ENCODE peak calls at places on chromosomes 2 and 18, in nine cellular contexts. O, W, K, H, P, B, F, Q and I are unnamed samples.

GRCh38 chr18:49335677-49336076 is 124.8 kb downstream of the DYM start:
- DNase-seq in K (peak; percentile 25), F (no peak), O (peak; percentile 3), B (no peak), P (peak; percentile 7), H (no peak), W (no peak), Q (no peak), I (peak; percentile 18)

GRCh38 chr18:34659579-34660517 is 50.2 kb upstream of the DTNA start:
- DNase-seq in B (no peak), F (peak; percentile 98), P (peak; percentile 63), Q (peak; percentile 82), O (peak; percentile 84), K (peak; percentile 73), W (peak; percentile 56), H (no peak), I (peak; percentile 74)

GRCh38 chr2:215529271-215529670 is 93.4 kb upstream of the FN1 start:
- DNase-seq in F (peak; percentile 69), W (no peak), O (peak; percentile 89), H (no peak), Q (no peak), P (peak; percentile 54), K (no peak), B (no peak), I (no peak)

GRCh38 chr18:47716632-47717185 is 213.8 kb downstream of the SMAD2 start:
- DNase-seq in B (no peak), P (no peak), F (no peak), H (no peak), Q (no peak), O (no peak), K (no peak), W (no peak), I (no peak)

GRCh38 chr2:127074936-127075335 is 32.0 kb downstream of the BIN1 start:
- DNase-seq in F (no peak), B (no peak), W (no peak), O (no peak), K (no peak), P (no peak), Q (no peak), H (no peak), I (no peak)

GRCh38 chr2:122194546-122194945 is 439.1 kb downstream of the TSN start:
- DNase-seq in P (no peak), Q (no peak), O (no peak), W (no peak), B (no peak), K (no peak), F (no peak), H (no peak), I (no peak)

GRCh38 chr2:10433264-10433947 is 14.7 kb downstream of the ODC1 start:
- DNase-seq in F (no peak), Q (no peak), B (no peak), W (no peak), O (no peak), P (no peak), K (no peak), H (no peak), I (no peak)

GRCh38 chr2:38690499-38691420 is 24.8 kb downstream of the GALM start:
- DNase-seq in F (peak; percentile 87), O (peak; percentile 85), Q (no peak), W (peak; percentile 65), H (peak; percentile 72), P (peak; percentile 88), K (no peak), B (no peak), I (peak; percentile 25)

GRCh38 chr2:74864728-74865722 is 31.1 kb downstream of the HK2 start:
- DNase-seq in F (no peak), B (no peak), Q (no peak), P (no peak), K (peak; percentile 20), H (peak; percentile 43), O (no peak), W (peak; percentile 54), I (peak; percentile 36)

GRCh38 chr18:49892148-49892924 is 79.0 kb upstream of the ACAA2 start:
- DNase-seq in O (peak; percentile 39), B (no peak), P (no peak), Q (no peak), F (peak; percentile 26), K (no peak), H (no peak), W (peak; percentile 44), I (no peak)

GRCh38 chr2:235085476-235085875 is 133.7 kb downstream of the SH3BP4 start:
- DNase-seq in B (no peak), Q (no peak), P (no peak), F (no peak), O (no peak), W (no peak), H (no peak), K (no peak), I (no peak)

GRCh38 chr2:231527955-231528635 is 2.1 kb downstream of the NMUR1 start:
- DNase-seq in H (no peak), B (no peak), Q (no peak), P (no peak), O (no peak), K (no peak), F (no peak), W (no peak), I (no peak)

DNA sequence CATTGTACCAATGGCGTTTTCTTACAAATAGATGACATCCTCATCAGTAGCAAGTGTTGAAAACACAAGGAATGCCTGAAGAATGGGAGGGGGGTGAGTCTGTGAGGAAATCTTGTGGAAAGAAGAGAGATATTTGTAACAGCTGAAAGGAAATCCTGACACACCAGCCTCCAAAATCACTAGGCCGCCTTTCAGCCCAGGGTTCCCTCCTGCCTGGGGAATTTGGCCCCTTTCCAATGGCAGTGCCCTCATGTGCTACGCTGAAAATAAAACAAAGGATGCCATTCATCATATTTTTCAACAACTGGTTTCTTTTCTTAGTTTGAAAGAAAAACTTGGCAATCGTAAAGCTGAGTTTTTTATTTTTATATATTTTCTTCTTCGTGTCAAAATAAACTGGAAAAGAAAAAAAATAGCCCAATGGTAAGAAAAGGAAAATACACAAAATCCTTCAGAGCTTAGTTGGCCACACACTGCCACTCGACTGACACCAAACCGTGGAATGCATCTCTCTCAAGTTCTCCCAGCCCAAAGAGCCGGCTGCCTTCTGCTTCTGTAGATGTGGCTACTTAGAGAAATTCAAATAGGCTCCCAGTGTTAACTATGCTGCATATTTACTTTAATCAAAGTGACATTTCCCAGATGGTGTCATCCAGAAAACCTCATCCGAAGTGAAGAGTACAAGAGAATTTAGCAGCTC is 52.0 kb downstream of the FTCDNL1 start:
- DNase-seq in K (no peak), F (peak; percentile 61), Q (no peak), H (no peak), O (no peak), P (no peak), W (no peak), B (no peak), I (no peak)
- TF ChIP-seq MAX in K (no peak), F (no peak), Q (no peak), H (no peak), O (no peak), P (no peak), W (no peak), B (no peak), I (no peak)

GRCh38 chr18:3554091-3554601 is 104.2 kb downstream of the TGIF1 start:
- DNase-seq in P (no peak), B (no peak), H (no peak), W (no peak), F (no peak), Q (peak; percentile 46), O (peak; percentile 12), K (peak; percentile 55), I (no peak)
- TF ChIP-seq MAX in P (no peak), B (no peak), H (no peak), W (no peak), F (no peak), Q (no peak), O (no peak), K (no peak), I (no peak)

DNA sequence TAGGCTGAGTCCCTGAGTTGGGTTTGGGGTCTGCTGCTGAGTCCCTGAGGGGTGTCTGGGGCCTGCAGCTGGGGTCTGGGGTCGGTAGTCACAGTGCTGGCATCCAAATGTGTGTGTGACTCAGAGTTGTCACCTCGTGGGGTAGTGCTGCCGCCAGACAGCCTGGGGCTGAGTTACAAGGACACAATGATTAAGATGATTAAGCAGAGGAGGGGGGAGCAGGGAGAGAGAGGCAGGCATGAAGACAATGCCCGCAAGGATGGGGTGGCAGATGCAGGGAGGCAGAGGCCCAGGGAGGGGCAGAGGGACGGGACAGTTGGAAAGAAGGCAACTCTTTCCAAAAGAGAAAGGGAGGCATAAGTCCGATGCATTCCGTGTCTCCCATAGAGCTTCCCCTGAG is 120.2 kb downstream of the CELF4 start:
- DNase-seq in W (no peak), O (no peak), F (no peak), Q (no peak), P (no peak), K (no peak), B (no peak), H (no peak), I (no peak)
- TF ChIP-seq MAX in W (no peak), O (no peak), F (no peak), Q (no peak), P (no peak), K (no peak), B (no peak), H (no peak), I (no peak)

GRCh38 chr2:12008425-12009061 is 262.1 kb downstream of the LPIN1 start:
- DNase-seq in H (no peak), K (no peak), F (no peak), P (peak; percentile 29), W (no peak), O (no peak), Q (no peak), B (peak; percentile 79), I (peak; percentile 51)
- TF ChIP-seq MAX in H (no peak), K (no peak), F (no peak), P (no peak), W (no peak), O (no peak), Q (no peak), B (no peak), I (no peak)

DNA sequence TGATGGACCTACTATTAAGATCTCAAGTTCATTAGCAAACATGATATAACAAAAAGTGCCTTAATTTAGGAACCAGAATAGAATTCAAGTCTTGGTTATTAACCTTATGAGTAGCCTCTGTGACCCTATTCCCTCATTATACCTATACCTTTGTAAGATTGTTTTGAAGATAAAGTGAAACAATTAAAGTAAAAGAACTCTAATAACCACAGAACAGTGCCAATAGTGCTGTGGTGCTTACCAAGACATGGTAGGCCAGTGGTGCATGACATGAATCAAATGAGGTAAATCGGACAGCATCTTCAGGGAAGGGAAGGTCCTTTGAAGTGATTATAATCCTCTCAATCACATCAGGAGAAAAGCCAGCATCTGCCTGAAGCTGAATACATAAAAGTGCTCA is 36.4 kb downstream of the METTL4 start:
- DNase-seq in O (no peak), B (no peak), K (no peak), P (no peak), W (no peak), Q (no peak), F (no peak), H (no peak), I (no peak)
- TF ChIP-seq MAX in O (no peak), B (no peak), K (no peak), P (no peak), W (no peak), Q (no peak), F (no peak), H (no peak), I (no peak)